ENCODE peak calls at places on chromosomes 4 and X, in six cellular contexts. One of them, this sample, is unnamed. For H3K4me1, the result is how much of the 10 kb centered on the place peaks cover.

GRCh38 chr4:61336911-61337310 is 136.8 kb downstream of the ADGRL3 start:
- DNase-seq in spleen: no peak
- DNase-seq in stomach: no peak
- DNase-seq in upper lobe of left lung: no peak
- DNase-seq in H1: no peak
- DNase-seq in GM23338: peak
- DNase-seq in this sample: no peak

GRCh38 chr4:185711764-185712163 is 100.2 kb downstream of the SORBS2 start:
- DNase-seq in upper lobe of left lung: no peak
- DNase-seq in stomach: no peak
- DNase-seq in H1: no peak
- DNase-seq in GM23338: no peak
- DNase-seq in spleen: no peak
- DNase-seq in this sample: no peak

GRCh38 chr4:78218260-78218659 is 161.1 kb downstream of the FRAS1 start:
- DNase-seq in spleen: no peak
- DNase-seq in GM23338: no peak
- DNase-seq in stomach: no peak
- DNase-seq in upper lobe of left lung: no peak
- DNase-seq in H1: no peak
- DNase-seq in this sample: no peak

GRCh38 chr4:95761871-95762270 is 78.0 kb upstream of the PDHA2 start:
- DNase-seq in stomach: no peak
- DNase-seq in spleen: no peak
- DNase-seq in upper lobe of left lung: no peak
- DNase-seq in GM23338: no peak
- DNase-seq in H1: no peak
- DNase-seq in this sample: no peak

GRCh38 chr4:59024257-59024656 is 1914.1 kb upstream of the IGFBP7 start:
- DNase-seq in GM23338: no peak
- DNase-seq in stomach: no peak
- DNase-seq in H1: no peak
- DNase-seq in upper lobe of left lung: no peak
- DNase-seq in spleen: no peak
- DNase-seq in this sample: no peak

GRCh38 chr4:127048371-127049085 is 584.2 kb upstream of the INTU start:
- DNase-seq in stomach: no peak
- DNase-seq in spleen: no peak
- DNase-seq in GM23338: no peak
- DNase-seq in upper lobe of left lung: no peak
- DNase-seq in H1: no peak
- DNase-seq in this sample: no peak

GRCh38 chr4:26992657-26993361 is 132.2 kb downstream of the STIM2 start:
- DNase-seq in upper lobe of left lung: no peak
- DNase-seq in GM23338: no peak
- DNase-seq in stomach: no peak
- DNase-seq in H1: no peak
- DNase-seq in spleen: no peak
- DNase-seq in this sample: no peak

GRCh38 chr4:138034871-138035270 is 207.3 kb downstream of the SLC7A11 start:
- DNase-seq in GM23338: no peak
- DNase-seq in H1: no peak
- DNase-seq in spleen: no peak
- DNase-seq in upper lobe of left lung: no peak
- DNase-seq in stomach: no peak
- DNase-seq in this sample: no peak

GRCh38 chr4:171430495-171430894 is 382.7 kb upstream of the GALNTL6 start:
- DNase-seq in H1: no peak
- DNase-seq in upper lobe of left lung: no peak
- DNase-seq in GM23338: no peak
- DNase-seq in stomach: no peak
- DNase-seq in spleen: no peak
- DNase-seq in this sample: no peak

GRCh38 chr4:184403384-184403781 is 71.0 kb downstream of the IRF2 start:
- DNase-seq in H1: no peak
- DNase-seq in upper lobe of left lung: no peak
- DNase-seq in spleen: no peak
- DNase-seq in GM23338: no peak
- DNase-seq in stomach: no peak
- DNase-seq in this sample: no peak

GRCh38 chr4:77801260-77801608 is 17.9 kb downstream of the CNOT6L start:
- DNase-seq in upper lobe of left lung: no peak
- DNase-seq in stomach: no peak
- DNase-seq in H1: no peak
- DNase-seq in GM23338: no peak
- DNase-seq in spleen: no peak
- DNase-seq in this sample: no peak

GRCh38 chr4:146192060-146192459 is 16.5 kb downstream of the LSM6 start:
- DNase-seq in spleen: no peak
- DNase-seq in upper lobe of left lung: no peak
- DNase-seq in stomach: no peak
- DNase-seq in GM23338: peak
- DNase-seq in H1: no peak
- DNase-seq in this sample: no peak

GRCh38 chr4:164012396-164013027 is 518.0 kb downstream of the TMA16 start:
- DNase-seq in spleen: no peak
- DNase-seq in stomach: peak
- DNase-seq in GM23338: peak
- DNase-seq in upper lobe of left lung: no peak
- DNase-seq in H1: peak
- DNase-seq in this sample: no peak

GRCh38 chr4:1767770-1768366 is 25.2 kb upstream of the FGFR3 start:
- DNase-seq in H1: peak
- DNase-seq in GM23338: peak
- DNase-seq in upper lobe of left lung: no peak
- DNase-seq in stomach: peak
- DNase-seq in spleen: no peak
- DNase-seq in this sample: no peak

GRCh38 chr4:108830509-108831244 is 67.8 kb upstream of the ETNPPL start:
- DNase-seq in H1: no peak
- DNase-seq in spleen: no peak
- DNase-seq in GM23338: no peak
- DNase-seq in upper lobe of left lung: no peak
- DNase-seq in stomach: peak
- DNase-seq in this sample: no peak

GRCh38 chr4:17286737-17287460 is 225.0 kb downstream of the QDPR start:
- DNase-seq in GM23338: peak
- DNase-seq in upper lobe of left lung: no peak
- DNase-seq in stomach: no peak
- DNase-seq in H1: no peak
- DNase-seq in spleen: no peak
- DNase-seq in this sample: no peak

GRCh38 chr4:52408471-52408870 is 250.6 kb downstream of the USP46 start:
- DNase-seq in stomach: no peak
- DNase-seq in GM23338: no peak
- DNase-seq in H1: no peak
- DNase-seq in upper lobe of left lung: no peak
- DNase-seq in spleen: no peak
- DNase-seq in this sample: no peak

GRCh38 chrX:56794404-56794803 is 65.4 kb downstream of the NBDY start:
- DNase-seq in GM23338: no peak
- DNase-seq in upper lobe of left lung: no peak
- DNase-seq in stomach: peak
- DNase-seq in spleen: peak
- DNase-seq in H1: no peak
- DNase-seq in this sample: no peak

GRCh38 chr4:30716671-30717207 is 3.4 kb upstream of the PCDH7 start:
- DNase-seq in stomach: no peak
- DNase-seq in GM23338: peak
- DNase-seq in H1: no peak
- DNase-seq in upper lobe of left lung: no peak
- DNase-seq in spleen: no peak
- DNase-seq in this sample: no peak

GRCh38 chr4:143021384-143021783 is 163.3 kb upstream of the USP38 start:
- DNase-seq in H1: no peak
- DNase-seq in spleen: no peak
- DNase-seq in upper lobe of left lung: no peak
- DNase-seq in stomach: no peak
- DNase-seq in GM23338: no peak
- DNase-seq in this sample: no peak

GRCh38 chr4:56513517-56513916 is 7.9 kb downstream of the ARL9 start:
- DNase-seq in H1: no peak
- DNase-seq in stomach: no peak
- DNase-seq in spleen: no peak
- DNase-seq in GM23338: no peak
- DNase-seq in upper lobe of left lung: no peak
- DNase-seq in this sample: no peak

GRCh38 chrX:26649534-26649933 is 433.6 kb downstream of the MAGEB5 start:
- DNase-seq in GM23338: peak
- DNase-seq in stomach: no peak
- DNase-seq in upper lobe of left lung: no peak
- DNase-seq in H1: no peak
- DNase-seq in spleen: no peak
- DNase-seq in this sample: no peak

GRCh38 chr4:80183196-80184052 is 13.9 kb upstream of the PRDM8 start:
- DNase-seq in upper lobe of left lung: no peak
- DNase-seq in spleen: no peak
- DNase-seq in GM23338: peak
- DNase-seq in stomach: no peak
- DNase-seq in H1: no peak
- DNase-seq in this sample: peak

GRCh38 chr4:127069675-127070074 is 563.1 kb upstream of the INTU start:
- DNase-seq in upper lobe of left lung: no peak
- DNase-seq in H1: no peak
- DNase-seq in GM23338: peak
- DNase-seq in stomach: no peak
- DNase-seq in spleen: no peak
- DNase-seq in this sample: no peak

GRCh38 chrX:3638280-3638873 is 75.1 kb downstream of the PRKX start:
- DNase-seq in upper lobe of left lung: no peak
- DNase-seq in H1: no peak
- DNase-seq in stomach: peak
- DNase-seq in GM23338: peak
- DNase-seq in spleen: no peak
- DNase-seq in this sample: no peak
- TF ChIP-seq POLR2AphosphoS5 in upper lobe of left lung: no peak
- TF ChIP-seq POLR2AphosphoS5 in H1: no peak
- TF ChIP-seq POLR2AphosphoS5 in stomach: no peak
- TF ChIP-seq POLR2AphosphoS5 in GM23338: no peak
- TF ChIP-seq POLR2AphosphoS5 in spleen: no peak
- TF ChIP-seq POLR2AphosphoS5 in this sample: no peak

DNA sequence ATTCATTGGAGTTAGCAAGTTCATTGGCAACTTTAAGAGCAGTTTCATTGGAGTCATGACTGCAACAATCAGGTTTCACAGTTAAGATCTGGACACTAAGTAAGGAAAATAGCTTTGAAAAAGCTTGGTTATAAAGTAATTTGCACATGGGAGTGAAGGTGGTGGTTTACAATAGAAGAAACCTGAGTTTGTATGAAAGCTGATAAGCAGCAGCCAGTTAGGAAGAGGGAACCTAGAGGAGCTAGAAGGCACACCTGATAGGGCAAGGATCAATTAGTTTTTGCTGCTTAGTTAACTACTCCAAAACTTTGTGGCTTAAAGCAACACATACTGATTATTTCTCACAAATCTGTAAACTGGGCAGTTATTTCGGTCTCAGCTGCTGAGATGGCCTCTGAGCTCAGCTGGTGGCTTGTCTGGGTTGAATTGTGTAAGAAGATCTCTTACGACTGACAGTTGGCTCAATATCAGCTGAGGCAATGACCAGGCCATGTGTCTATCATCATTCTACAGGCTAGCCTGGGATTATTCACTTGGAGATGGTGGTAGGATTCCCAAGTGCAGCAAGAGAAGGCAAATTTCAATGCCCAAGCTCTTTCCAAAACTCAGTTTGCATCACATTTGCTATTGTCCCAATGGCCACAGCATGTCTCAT is 255.0 kb upstream of the PITX2 start:
- DNase-seq in H1: no peak
- DNase-seq in stomach: no peak
- DNase-seq in spleen: no peak
- DNase-seq in GM23338: no peak
- DNase-seq in upper lobe of left lung: no peak
- DNase-seq in this sample: no peak
- H3K4me1 ChIP-seq in H1: under half
- H3K4me1 ChIP-seq in stomach: under half
- H3K4me1 ChIP-seq in spleen: under half
- H3K4me1 ChIP-seq in GM23338: under half
- H3K4me1 ChIP-seq in upper lobe of left lung: under half
- H3K4me1 ChIP-seq in this sample: under half

GRCh38 chr4:42618018-42618417 is 38.9 kb downstream of the ATP8A1 start:
- DNase-seq in spleen: no peak
- DNase-seq in GM23338: no peak
- DNase-seq in upper lobe of left lung: no peak
- DNase-seq in stomach: no peak
- DNase-seq in H1: no peak
- DNase-seq in this sample: no peak

GRCh38 chr4:42617030-42617429 is 39.9 kb downstream of the ATP8A1 start:
- DNase-seq in GM23338: no peak
- DNase-seq in H1: no peak
- DNase-seq in spleen: no peak
- DNase-seq in stomach: no peak
- DNase-seq in upper lobe of left lung: no peak
- DNase-seq in this sample: no peak

GRCh38 chr4:42612898-42613297 is 44.0 kb downstream of the ATP8A1 start:
- DNase-seq in spleen: no peak
- DNase-seq in H1: no peak
- DNase-seq in GM23338: no peak
- DNase-seq in upper lobe of left lung: no peak
- DNase-seq in stomach: no peak
- DNase-seq in this sample: no peak

GRCh38 chr4:42616576-42616975 is 40.3 kb downstream of the ATP8A1 start:
- DNase-seq in stomach: no peak
- DNase-seq in H1: no peak
- DNase-seq in GM23338: no peak
- DNase-seq in upper lobe of left lung: no peak
- DNase-seq in spleen: no peak
- DNase-seq in this sample: no peak

GRCh38 chr4:42615131-42615776 is 41.7 kb downstream of the ATP8A1 start:
- DNase-seq in H1: no peak
- DNase-seq in upper lobe of left lung: no peak
- DNase-seq in stomach: no peak
- DNase-seq in GM23338: no peak
- DNase-seq in spleen: no peak
- DNase-seq in this sample: no peak
- H3K4me3 ChIP-seq in H1: no peak
- H3K4me3 ChIP-seq in upper lobe of left lung: no peak
- H3K4me3 ChIP-seq in stomach: no peak
- H3K4me3 ChIP-seq in GM23338: no peak
- H3K4me3 ChIP-seq in spleen: no peak
- H3K4me3 ChIP-seq in this sample: no peak

DNA sequence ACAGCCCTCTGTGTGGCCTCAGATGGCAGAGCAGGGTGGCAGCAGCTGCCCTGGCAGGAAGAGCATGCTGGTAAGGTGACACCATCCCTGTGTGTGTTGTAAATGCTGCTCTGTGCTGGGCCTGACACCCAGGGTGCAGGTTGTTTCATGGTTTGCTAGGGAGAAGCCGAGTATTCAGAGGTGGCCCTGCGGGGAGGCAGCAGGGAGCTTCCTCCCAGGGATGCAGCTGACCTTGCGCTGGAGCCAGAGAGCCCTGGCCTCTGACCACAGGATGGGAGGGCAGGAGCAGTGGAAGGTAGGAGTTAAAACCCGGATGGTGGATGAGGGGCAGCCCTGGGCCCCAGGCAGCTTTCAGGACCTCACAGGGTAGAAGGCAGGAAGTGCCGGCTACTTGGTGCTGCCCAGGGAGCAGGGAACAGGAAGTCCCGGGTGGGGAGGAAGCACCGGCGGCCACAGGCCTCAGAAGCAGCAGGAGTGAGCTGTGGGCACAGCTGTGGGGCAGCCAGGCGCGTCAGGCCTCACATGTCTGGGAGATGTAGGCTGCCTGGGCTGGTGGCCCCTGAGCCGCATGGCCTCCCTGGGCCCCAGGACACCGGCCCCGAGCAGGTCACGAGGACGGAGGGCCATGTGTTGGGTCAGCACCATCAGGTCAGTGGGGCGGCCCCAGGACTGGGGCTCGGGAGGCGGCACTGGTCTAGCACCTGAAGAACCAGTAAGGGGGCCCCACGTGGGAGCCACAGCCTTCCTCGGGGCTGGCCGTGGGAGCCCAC is 19.1 kb downstream of the SH3BP2 start:
- DNase-seq in H1: no peak
- DNase-seq in upper lobe of left lung: peak
- DNase-seq in spleen: peak
- DNase-seq in stomach: peak
- DNase-seq in GM23338: peak
- DNase-seq in this sample: peak
- TF ChIP-seq POLR2AphosphoS5 in H1: no peak
- TF ChIP-seq POLR2AphosphoS5 in upper lobe of left lung: peak
- TF ChIP-seq POLR2AphosphoS5 in spleen: peak
- TF ChIP-seq POLR2AphosphoS5 in stomach: peak
- TF ChIP-seq POLR2AphosphoS5 in GM23338: no peak
- TF ChIP-seq POLR2AphosphoS5 in this sample: no peak

This sample was measured in suprapubic skin.